ENCODE peak calls at places on chromosome 12, in six cellular contexts. W is HepG2, L is H1, I is SK-N-SH, R is K562, Z is GM12878. G is an unnamed sample.
A peak's percentile ranks its signal among the peaks of the same experiment; 100 is the strongest.

GRCh38 chr12:109777544-109777943 is 55.7 kb downstream of the TRPV4 start:
- DNase-seq in R (peak; percentile 27), Z (peak; percentile 42), W (peak; percentile 83), I (no peak), L (no peak), G (peak; percentile 18)

GRCh38 chr12:107092669-107093546 is 441 bp downstream of the CRY1 start:
- DNase-seq in L (no peak), Z (no peak), R (peak; percentile 64), W (peak; percentile 12), I (peak; percentile 52), G (no peak)

GRCh38 chr12:26523708-26524150 is 309.3 kb downstream of the ITPR2 start:
- DNase-seq in Z (no peak), W (no peak), I (peak; percentile 67), L (no peak), R (no peak), G (peak; percentile 96)

GRCh38 chr12:111393700-111394275 is 11.9 kb upstream of the SH2B3 start:
- DNase-seq in L (no peak), R (peak; percentile 62), Z (no peak), W (no peak), I (peak; percentile 48), G (no peak)

GRCh38 chr12:2179953-2180736 is 127.4 kb downstream of the CACNA1C start:
- DNase-seq in Z (no peak), I (no peak), W (no peak), L (no peak), R (no peak), G (no peak)

GRCh38 chr12:82057770-82058169 is 298.6 kb upstream of the PPFIA2 start:
- DNase-seq in W (no peak), Z (no peak), R (no peak), I (no peak), L (no peak), G (no peak)

GRCh38 chr12:26152507-26153102 is 27.8 kb upstream of the BHLHE41 start:
- DNase-seq in R (no peak), W (no peak), Z (no peak), I (no peak), L (no peak), G (no peak)

GRCh38 chr12:78721906-78722305 is 142.7 kb upstream of the SYT1 start:
- DNase-seq in W (no peak), Z (no peak), I (no peak), R (no peak), L (no peak), G (no peak)

GRCh38 chr12:64739778-64740177 is 19.4 kb downstream of the GNS start:
- DNase-seq in I (no peak), L (no peak), R (no peak), W (no peak), Z (no peak), G (no peak)

GRCh38 chr12:124809878-124810277 is 53.8 kb downstream of the SCARB1 start:
- DNase-seq in I (no peak), Z (no peak), R (no peak), L (no peak), W (no peak), G (no peak)

GRCh38 chr12:76874027-76874426 is 4.8 kb downstream of the CSRP2 start:
- DNase-seq in L (no peak), Z (no peak), I (no peak), R (no peak), W (no peak), G (no peak)

GRCh38 chr12:92408072-92408900 is 262.6 kb upstream of the BTG1 start:
- DNase-seq in W (peak; percentile 4), I (peak; percentile 55), L (peak; percentile 65), Z (no peak), R (peak; percentile 70), G (peak; percentile 40)

GRCh38 chr12:6700646-6701051 is at the start of gene PIANP:
- DNase-seq in Z (no peak), I (peak; percentile 92), W (no peak), R (no peak), L (peak; percentile 72), G (no peak)

GRCh38 chr12:19239616-19240234 is 110.2 kb downstream of the PLEKHA5 start:
- DNase-seq in Z (no peak), I (no peak), R (no peak), W (no peak), L (no peak), G (no peak)

GRCh38 chr12:70660620-70661219 is 23.5 kb upstream of the PTPRB start:
- DNase-seq in W (no peak), R (peak; percentile 95), Z (no peak), I (no peak), L (no peak), G (no peak)

GRCh38 chr12:1935700-1936378 is 17.4 kb upstream of the CACNA2D4 start:
- DNase-seq in Z (no peak), R (no peak), W (no peak), L (peak; percentile 41), I (peak; percentile 30), G (no peak)

GRCh38 chr12:63862187-63863107 is 17.9 kb downstream of the SRGAP1 start:
- DNase-seq in Z (no peak), I (no peak), L (no peak), W (peak; percentile 83), R (no peak), G (no peak)

GRCh38 chr12:57156701-57157403 is 9.4 kb upstream of the LRP1-AS start:
- DNase-seq in L (no peak), R (no peak), I (no peak), Z (no peak), W (no peak), G (no peak)

GRCh38 chr12:2300886-2301285 is 248.1 kb downstream of the CACNA1C start:
- DNase-seq in W (no peak), R (no peak), L (no peak), I (no peak), Z (no peak), G (no peak)

GRCh38 chr12:82650627-82651337 is 35.9 kb upstream of the TMTC2 start:
- DNase-seq in L (no peak), I (no peak), R (peak; percentile 11), W (peak; percentile 74), Z (peak; percentile 38), G (no peak)

GRCh38 chr12:21248679-21249078 is 86.0 kb downstream of the SLCO1A2 start:
- DNase-seq in R (no peak), Z (no peak), I (peak; percentile 1), L (no peak), W (no peak), G (no peak)

GRCh38 chr12:52771088-52771487 is 6.1 kb downstream of the KRT76 start:
- DNase-seq in W (no peak), R (no peak), I (no peak), L (no peak), Z (no peak), G (no peak)
- TF ChIP-seq GABPA in W (no peak), R (no peak), I (no peak), L (no peak), Z (no peak), G (no peak)

GRCh38 chr12:120677765-120678473 is 9.0 kb upstream of the MLEC start:
- DNase-seq in Z (peak; percentile 82), W (no peak), I (no peak), L (peak; percentile 41), R (peak; percentile 22), G (no peak)

GRCh38 chr12:120686151-120686689 is 729 bp upstream of the MLEC start:
- DNase-seq in Z (peak; percentile 93), I (peak; percentile 95), L (peak; percentile 95), R (peak; percentile 99), W (peak; percentile 97), G (peak; percentile 98)

GRCh38 chr12:120678572-120678971 is 8.4 kb upstream of the MLEC start:
- DNase-seq in I (no peak), R (no peak), W (no peak), L (no peak), Z (no peak), G (no peak)

GRCh38 chr12:120684523-120684932 is 2.4 kb upstream of the MLEC start:
- DNase-seq in L (no peak), R (no peak), W (no peak), I (no peak), Z (peak; percentile 85), G (peak; percentile 63)

DNA sequence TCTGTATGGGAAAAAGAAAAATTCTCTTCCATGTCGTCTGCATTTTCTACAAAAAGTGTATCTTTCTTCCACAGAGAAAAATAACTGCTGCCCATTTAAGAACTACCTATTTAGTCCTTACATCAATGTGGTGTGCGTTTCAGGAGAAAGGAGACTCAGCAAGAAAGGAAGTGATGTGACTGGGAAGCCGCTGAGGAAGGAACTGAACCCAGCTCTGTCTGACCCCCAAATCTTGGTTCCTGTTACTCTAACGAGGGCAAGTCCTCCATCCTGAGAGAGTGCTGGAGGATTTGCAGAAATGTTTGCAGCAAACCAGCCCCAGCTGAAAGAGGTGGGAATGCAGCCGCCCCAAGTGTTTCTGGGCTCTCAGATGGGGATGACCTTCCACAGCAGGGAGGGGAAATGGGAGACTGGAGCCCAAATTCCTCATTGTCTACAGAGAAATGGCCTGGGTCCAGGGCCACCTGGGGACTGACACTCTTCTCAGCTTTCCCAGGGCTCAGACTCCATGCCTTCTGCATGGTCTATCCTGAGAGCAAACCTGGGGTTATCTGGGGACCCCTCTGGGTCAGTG is 6.7 kb upstream of the MLEC start:
- DNase-seq in L (no peak), I (no peak), R (no peak), W (no peak), Z (no peak), G (peak; percentile 22)
- TF ChIP-seq GABPA in L (no peak), I (no peak), R (no peak), W (no peak), Z (peak; percentile 32), G (no peak)

GRCh38 chr12:132021031-132021871 is 71.5 kb downstream of the EP400 start:
- DNase-seq in L (no peak), R (no peak), Z (no peak), I (no peak), W (no peak), G (peak; percentile 28)
- TF ChIP-seq GABPA in L (no peak), R (no peak), Z (no peak), I (no peak), W (no peak), G (no peak)

GRCh38 chr12:46449856-46450255 is 77.3 kb upstream of the SLC38A2 start:
- DNase-seq in R (no peak), I (no peak), W (no peak), Z (no peak), L (no peak), G (no peak)
- TF ChIP-seq GABPA in R (no peak), I (no peak), W (no peak), Z (no peak), L (no peak), G (no peak)

DNA sequence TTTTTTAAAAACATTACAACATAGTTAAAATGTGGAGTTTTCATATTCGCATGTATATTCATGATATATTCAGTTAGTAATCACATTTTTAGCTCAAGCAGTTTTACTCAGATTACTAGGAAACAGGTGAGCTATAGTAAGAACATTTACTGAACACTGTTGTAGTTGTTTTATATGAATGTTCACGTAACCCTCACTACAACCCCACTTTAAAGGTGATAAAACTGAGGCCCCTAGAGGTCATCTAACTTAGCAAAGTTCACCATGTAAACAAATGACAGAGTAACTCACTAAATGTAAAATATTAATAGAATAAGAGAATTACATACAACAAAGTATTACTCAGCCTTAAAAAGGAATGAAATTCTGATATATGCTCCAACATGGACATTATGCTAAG is 26.0 kb downstream of the RPAP3 start:
- DNase-seq in L (no peak), I (no peak), W (no peak), R (no peak), Z (no peak), G (no peak)
- TF ChIP-seq GABPA in L (no peak), I (no peak), W (no peak), R (no peak), Z (no peak), G (no peak)

G was measured in HL-60.